ENCODE peak calls at places on chromosome X, in eight cellular contexts. One of them, this sample, is unnamed.

GRCh38 chrX:132022115-132022862 is 813 bp upstream of the STK26 start:
- DNase-seq in CD8-positive, alpha-beta memory T cell: no peak
- DNase-seq in HCT116: no peak
- DNase-seq in H9: no peak
- DNase-seq in ovary: no peak
- DNase-seq in adipocyte: peak; percentile 25
- DNase-seq in breast epithelium: no peak
- DNase-seq in K562: peak; percentile 13
- DNase-seq in this sample: no peak

GRCh38 chrX:71128166-71128833 is 9.9 kb downstream of the MED12 start:
- DNase-seq in HCT116: no peak
- DNase-seq in CD8-positive, alpha-beta memory T cell: no peak
- DNase-seq in ovary: no peak
- DNase-seq in H9: no peak
- DNase-seq in breast epithelium: no peak
- DNase-seq in adipocyte: peak; percentile 23
- DNase-seq in K562: no peak
- DNase-seq in this sample: no peak

GRCh38 chrX:130171446-130172126 is at the start of gene RAB33A:
- DNase-seq in CD8-positive, alpha-beta memory T cell: peak; percentile 17
- DNase-seq in H9: peak; percentile 41
- DNase-seq in breast epithelium: no peak
- DNase-seq in K562: no peak
- DNase-seq in adipocyte: peak; percentile 52
- DNase-seq in ovary: peak; percentile 50
- DNase-seq in HCT116: no peak
- DNase-seq in this sample: no peak

GRCh38 chrX:72201836-72202536 is 20.4 kb downstream of the PIN4 start:
- DNase-seq in ovary: no peak
- DNase-seq in H9: no peak
- DNase-seq in CD8-positive, alpha-beta memory T cell: no peak
- DNase-seq in HCT116: no peak
- DNase-seq in breast epithelium: no peak
- DNase-seq in K562: no peak
- DNase-seq in adipocyte: peak; percentile 67
- DNase-seq in this sample: peak; percentile 58

GRCh38 chrX:49203536-49203935 is 3.5 kb upstream of the SYP start:
- DNase-seq in K562: no peak
- DNase-seq in H9: no peak
- DNase-seq in CD8-positive, alpha-beta memory T cell: no peak
- DNase-seq in adipocyte: no peak
- DNase-seq in ovary: no peak
- DNase-seq in breast epithelium: no peak
- DNase-seq in HCT116: no peak
- DNase-seq in this sample: no peak

GRCh38 chrX:108267561-108267960 is 170.7 kb downstream of the COL4A6 start:
- DNase-seq in HCT116: no peak
- DNase-seq in H9: no peak
- DNase-seq in adipocyte: peak; percentile 52
- DNase-seq in ovary: no peak
- DNase-seq in K562: no peak
- DNase-seq in CD8-positive, alpha-beta memory T cell: no peak
- DNase-seq in breast epithelium: no peak
- DNase-seq in this sample: no peak

GRCh38 chrX:39576081-39576701 is 521.6 kb downstream of the BCOR start:
- DNase-seq in ovary: no peak
- DNase-seq in HCT116: no peak
- DNase-seq in adipocyte: no peak
- DNase-seq in CD8-positive, alpha-beta memory T cell: no peak
- DNase-seq in K562: no peak
- DNase-seq in breast epithelium: no peak
- DNase-seq in H9: peak; percentile 36
- DNase-seq in this sample: no peak

GRCh38 chrX:34147345-34147744 is 15.2 kb upstream of the FAM47A start:
- DNase-seq in breast epithelium: no peak
- DNase-seq in H9: peak; percentile 28
- DNase-seq in CD8-positive, alpha-beta memory T cell: no peak
- DNase-seq in ovary: no peak
- DNase-seq in adipocyte: no peak
- DNase-seq in HCT116: no peak
- DNase-seq in K562: no peak
- DNase-seq in this sample: no peak

GRCh38 chrX:153635788-153636668 is 11.0 kb upstream of the DUSP9 start:
- DNase-seq in HCT116: no peak
- DNase-seq in ovary: no peak
- DNase-seq in K562: peak; percentile 48
- DNase-seq in breast epithelium: no peak
- DNase-seq in H9: peak; percentile 86
- DNase-seq in CD8-positive, alpha-beta memory T cell: no peak
- DNase-seq in adipocyte: peak; percentile 10
- DNase-seq in this sample: no peak

GRCh38 chrX:1170243-1170642 is 42.2 kb downstream of the CRLF2 start:
- DNase-seq in adipocyte: no peak
- DNase-seq in H9: no peak
- DNase-seq in ovary: no peak
- DNase-seq in HCT116: no peak
- DNase-seq in CD8-positive, alpha-beta memory T cell: no peak
- DNase-seq in breast epithelium: peak; percentile 20
- DNase-seq in K562: no peak
- DNase-seq in this sample: no peak

GRCh38 chrX:1451251-1451675 is 1.4 kb downstream of the ASMTL start:
- DNase-seq in CD8-positive, alpha-beta memory T cell: no peak
- DNase-seq in HCT116: no peak
- DNase-seq in ovary: no peak
- DNase-seq in breast epithelium: no peak
- DNase-seq in K562: no peak
- DNase-seq in H9: peak; percentile 14
- DNase-seq in adipocyte: no peak
- DNase-seq in this sample: peak; percentile 38

GRCh38 chrX:15334561-15334960 is 762 bp downstream of the PIGA start:
- DNase-seq in CD8-positive, alpha-beta memory T cell: no peak
- DNase-seq in breast epithelium: no peak
- DNase-seq in H9: no peak
- DNase-seq in K562: no peak
- DNase-seq in adipocyte: peak; percentile 36
- DNase-seq in HCT116: no peak
- DNase-seq in ovary: no peak
- DNase-seq in this sample: peak; percentile 10

GRCh38 chrX:155055494-155055893 is 15.4 kb downstream of the CMC4 start:
- DNase-seq in adipocyte: no peak
- DNase-seq in ovary: no peak
- DNase-seq in breast epithelium: no peak
- DNase-seq in CD8-positive, alpha-beta memory T cell: no peak
- DNase-seq in H9: no peak
- DNase-seq in HCT116: no peak
- DNase-seq in K562: no peak
- DNase-seq in this sample: no peak

GRCh38 chrX:13569479-13570244 is at the start of gene EGFL6:
- DNase-seq in HCT116: no peak
- DNase-seq in K562: no peak
- DNase-seq in CD8-positive, alpha-beta memory T cell: no peak
- DNase-seq in ovary: no peak
- DNase-seq in H9: peak; percentile 32
- DNase-seq in adipocyte: no peak
- DNase-seq in breast epithelium: no peak
- DNase-seq in this sample: no peak

GRCh38 chrX:119763175-119763574 is 4.8 kb downstream of the SOWAHD start:
- DNase-seq in breast epithelium: no peak
- DNase-seq in CD8-positive, alpha-beta memory T cell: no peak
- DNase-seq in adipocyte: peak; percentile 81
- DNase-seq in ovary: no peak
- DNase-seq in K562: no peak
- DNase-seq in H9: no peak
- DNase-seq in HCT116: no peak
- DNase-seq in this sample: peak; percentile 72

GRCh38 chrX:20452487-20452886 is 185.8 kb upstream of the RPS6KA3 start:
- DNase-seq in adipocyte: no peak
- DNase-seq in H9: no peak
- DNase-seq in K562: no peak
- DNase-seq in HCT116: no peak
- DNase-seq in CD8-positive, alpha-beta memory T cell: no peak
- DNase-seq in breast epithelium: no peak
- DNase-seq in ovary: no peak
- DNase-seq in this sample: no peak

GRCh38 chrX:67614006-67614405 is 70.2 kb downstream of the AR start:
- DNase-seq in K562: no peak
- DNase-seq in H9: no peak
- DNase-seq in HCT116: no peak
- DNase-seq in ovary: no peak
- DNase-seq in adipocyte: no peak
- DNase-seq in CD8-positive, alpha-beta memory T cell: no peak
- DNase-seq in breast epithelium: no peak
- DNase-seq in this sample: no peak
- H3K9me3 ChIP-seq in K562: no peaks in the 10 kb centered on the region
- H3K9me3 ChIP-seq in H9: peaks cover 32% of the 10 kb centered on the region
- H3K9me3 ChIP-seq in HCT116: no peaks in the 10 kb centered on the region
- H3K9me3 ChIP-seq in ovary: no peaks in the 10 kb centered on the region
- H3K9me3 ChIP-seq in adipocyte: peaks cover 15% of the 10 kb centered on the region
- H3K9me3 ChIP-seq in CD8-positive, alpha-beta memory T cell: no peaks in the 10 kb centered on the region
- H3K9me3 ChIP-seq in breast epithelium: peaks cover 7% of the 10 kb centered on the region
- H3K9me3 ChIP-seq in this sample: no peaks in the 10 kb centered on the region

DNA sequence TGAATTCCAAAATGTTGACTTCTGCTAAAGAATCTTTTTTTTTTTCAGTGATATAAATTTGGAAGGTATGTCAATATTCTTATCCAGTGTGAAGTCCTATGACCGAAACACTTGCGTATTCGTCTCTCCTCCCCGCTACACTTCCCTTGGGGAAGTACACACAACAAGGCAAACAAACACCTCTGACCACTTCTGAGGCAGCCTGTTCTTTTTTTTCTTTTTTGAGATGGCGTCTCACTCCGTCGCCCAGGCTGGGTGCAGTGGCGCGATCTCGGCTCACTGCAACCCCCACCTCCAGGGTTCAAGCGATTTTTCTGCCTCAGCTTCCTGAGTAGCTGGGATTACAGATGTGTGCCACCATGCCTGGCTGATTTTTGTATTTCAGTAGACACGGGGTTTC is 78.1 kb upstream of the DHRSX start:
- DNase-seq in adipocyte: no peak
- DNase-seq in ovary: no peak
- DNase-seq in K562: no peak
- DNase-seq in H9: no peak
- DNase-seq in breast epithelium: no peak
- DNase-seq in CD8-positive, alpha-beta memory T cell: no peak
- DNase-seq in HCT116: no peak
- DNase-seq in this sample: no peak
- H3K9me3 ChIP-seq in adipocyte: no peaks in the 10 kb centered on the region
- H3K9me3 ChIP-seq in ovary: no peaks in the 10 kb centered on the region
- H3K9me3 ChIP-seq in K562: no peaks in the 10 kb centered on the region
- H3K9me3 ChIP-seq in H9: no peaks in the 10 kb centered on the region
- H3K9me3 ChIP-seq in breast epithelium: no peaks in the 10 kb centered on the region
- H3K9me3 ChIP-seq in CD8-positive, alpha-beta memory T cell: no peaks in the 10 kb centered on the region
- H3K9me3 ChIP-seq in HCT116: no peaks in the 10 kb centered on the region
- H3K9me3 ChIP-seq in this sample: no peaks in the 10 kb centered on the region

DNA sequence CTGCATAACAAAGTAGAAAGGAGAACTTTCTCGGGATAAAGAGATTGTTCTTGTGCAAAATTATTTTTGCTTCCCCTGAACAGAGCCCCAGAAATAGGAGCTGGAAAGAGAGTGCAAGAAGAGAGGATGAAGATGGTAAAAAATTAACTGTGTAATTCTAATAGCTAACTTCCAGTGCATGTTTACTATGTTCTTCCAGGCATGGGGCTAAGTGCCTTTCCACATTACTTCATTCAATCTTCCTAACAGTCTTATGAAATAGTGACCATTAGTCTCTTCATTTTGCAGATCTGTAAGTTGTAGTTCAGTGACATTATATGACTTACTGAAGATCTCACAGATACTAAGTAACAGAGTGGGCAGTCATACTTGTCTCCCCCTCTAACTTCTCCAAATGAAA is 61.1 kb upstream of the KLHL13 start:
- DNase-seq in ovary: no peak
- DNase-seq in breast epithelium: no peak
- DNase-seq in CD8-positive, alpha-beta memory T cell: no peak
- DNase-seq in HCT116: no peak
- DNase-seq in adipocyte: no peak
- DNase-seq in K562: no peak
- DNase-seq in H9: no peak
- DNase-seq in this sample: no peak
- H3K9me3 ChIP-seq in ovary: no peaks in the 10 kb centered on the region
- H3K9me3 ChIP-seq in breast epithelium: no peaks in the 10 kb centered on the region
- H3K9me3 ChIP-seq in CD8-positive, alpha-beta memory T cell: no peaks in the 10 kb centered on the region
- H3K9me3 ChIP-seq in HCT116: no peaks in the 10 kb centered on the region
- H3K9me3 ChIP-seq in adipocyte: no peaks in the 10 kb centered on the region
- H3K9me3 ChIP-seq in K562: no peaks in the 10 kb centered on the region
- H3K9me3 ChIP-seq in H9: peaks cover 28% of the 10 kb centered on the region
- H3K9me3 ChIP-seq in this sample: no peaks in the 10 kb centered on the region

GRCh38 chrX:47991263-47992092 is 12.3 kb downstream of the ZNF182 start:
- DNase-seq in H9: no peak
- DNase-seq in K562: no peak
- DNase-seq in CD8-positive, alpha-beta memory T cell: no peak
- DNase-seq in ovary: no peak
- DNase-seq in breast epithelium: no peak
- DNase-seq in adipocyte: no peak
- DNase-seq in HCT116: no peak
- DNase-seq in this sample: no peak

GRCh38 chrX:47992669-47993068 is 11.1 kb downstream of the ZNF182 start:
- DNase-seq in breast epithelium: no peak
- DNase-seq in H9: no peak
- DNase-seq in adipocyte: no peak
- DNase-seq in ovary: no peak
- DNase-seq in CD8-positive, alpha-beta memory T cell: no peak
- DNase-seq in HCT116: no peak
- DNase-seq in K562: no peak
- DNase-seq in this sample: no peak

DNA sequence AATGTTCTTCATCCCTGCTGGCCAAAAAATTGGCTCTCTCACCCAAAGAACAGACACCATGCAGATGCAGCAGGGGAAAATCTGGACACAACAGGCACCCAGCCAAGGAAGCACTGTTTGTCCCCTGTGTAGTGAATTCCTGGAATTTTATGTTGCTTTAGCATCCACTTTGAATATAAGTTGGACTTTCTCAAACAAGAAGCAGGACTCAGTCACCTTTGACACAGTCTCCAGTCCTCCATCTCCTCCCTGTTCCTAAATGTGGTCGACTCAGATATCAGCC is 11.8 kb downstream of the ZNF182 start:
- DNase-seq in H9: no peak
- DNase-seq in CD8-positive, alpha-beta memory T cell: no peak
- DNase-seq in ovary: no peak
- DNase-seq in adipocyte: no peak
- DNase-seq in breast epithelium: no peak
- DNase-seq in HCT116: no peak
- DNase-seq in K562: no peak
- DNase-seq in this sample: no peak
- H3K9me3 ChIP-seq in H9: peaks cover 49% of the 10 kb centered on the region
- H3K9me3 ChIP-seq in CD8-positive, alpha-beta memory T cell: no peaks in the 10 kb centered on the region
- H3K9me3 ChIP-seq in ovary: peaks cover 9% of the 10 kb centered on the region
- H3K9me3 ChIP-seq in adipocyte: peaks cover 78% of the 10 kb centered on the region
- H3K9me3 ChIP-seq in breast epithelium: no peaks in the 10 kb centered on the region
- H3K9me3 ChIP-seq in HCT116: no peaks in the 10 kb centered on the region
- H3K9me3 ChIP-seq in K562: no peaks in the 10 kb centered on the region
- H3K9me3 ChIP-seq in this sample: no peaks in the 10 kb centered on the region

GRCh38 chrX:42941671-42942070 is 163.7 kb upstream of the PPP1R2C start:
- DNase-seq in H9: no peak
- DNase-seq in K562: no peak
- DNase-seq in ovary: no peak
- DNase-seq in adipocyte: no peak
- DNase-seq in CD8-positive, alpha-beta memory T cell: no peak
- DNase-seq in HCT116: no peak
- DNase-seq in breast epithelium: no peak
- DNase-seq in this sample: no peak
- H3K9me3 ChIP-seq in H9: no peaks in the 10 kb centered on the region
- H3K9me3 ChIP-seq in K562: no peaks in the 10 kb centered on the region
- H3K9me3 ChIP-seq in ovary: no peaks in the 10 kb centered on the region
- H3K9me3 ChIP-seq in adipocyte: peaks cover 9% of the 10 kb centered on the region
- H3K9me3 ChIP-seq in CD8-positive, alpha-beta memory T cell: no peaks in the 10 kb centered on the region
- H3K9me3 ChIP-seq in HCT116: no peaks in the 10 kb centered on the region
- H3K9me3 ChIP-seq in breast epithelium: no peaks in the 10 kb centered on the region
- H3K9me3 ChIP-seq in this sample: no peaks in the 10 kb centered on the region

This sample was measured in SJSA1.